ENCODE peak calls at places on chromosomes 11 and 22, in five cellular contexts. T is left cardiac atrium, F is choroid plexus epithelial cell, G is dorsolateral prefrontal cortex, O is RPMI7951. V is an unnamed sample.

GRCh38 chr22:38572065-38572464 is 2.1 kb upstream of the DMC1 start:
- DNase-seq in F (peak; percentile 82), T (no peak), O (peak; percentile 40), G (no peak), V (no peak)

GRCh38 chr11:31711137-31711536 is 100.0 kb downstream of the PAX6 start:
- DNase-seq in F (no peak), O (peak; percentile 10), G (no peak), T (no peak), V (no peak)

GRCh38 chr11:76025068-76025467 is 181.2 kb downstream of the WNT11 start:
- DNase-seq in F (peak; percentile 95), O (peak; percentile 77), T (no peak), G (no peak), V (no peak)

GRCh38 chr22:19807161-19807913 is 46.8 kb downstream of the TBX1 start:
- DNase-seq in O (no peak), F (no peak), T (peak; percentile 17), G (no peak), V (no peak)

GRCh38 chr11:93548679-93549319 is 5.6 kb upstream of the SMCO4 start:
- DNase-seq in F (no peak), T (no peak), G (no peak), O (no peak), V (no peak)

GRCh38 chr11:47305734-47306483 is 36.0 kb downstream of the MADD start:
- DNase-seq in F (no peak), T (peak; percentile 53), O (peak; percentile 22), G (peak; percentile 69), V (peak; percentile 49)

GRCh38 chr22:23826510-23827350 is 12.1 kb downstream of the DERL3 start:
- DNase-seq in O (no peak), F (peak; percentile 33), T (peak; percentile 36), G (no peak), V (no peak)

GRCh38 chr11:116864531-116864930 is 27.1 kb upstream of the APOA1 start:
- DNase-seq in T (no peak), G (no peak), O (no peak), F (peak; percentile 8), V (no peak)

GRCh38 chr11:107590460-107591097 is 368 bp upstream of the ELMOD1 start:
- DNase-seq in G (no peak), T (no peak), F (no peak), O (no peak), V (no peak)

GRCh38 chr22:49005557-49005956 is 822.1 kb downstream of the BRD1 start:
- DNase-seq in T (no peak), G (no peak), F (no peak), O (no peak), V (no peak)